ENCODE peak calls at places on chromosomes 16 and 17, in four cellular contexts. One of them, this sample, is unnamed.

GRCh38 chr17:48615212-48615962 is at the start of gene HOXB8:
- DNase-seq in A549: no peak
- DNase-seq in K562: no peak
- DNase-seq in HepG2: no peak
- DNase-seq in this sample: no peak

GRCh38 chr17:40598021-40598927 is 33.0 kb upstream of the CCR7 start:
- DNase-seq in A549: no peak
- DNase-seq in K562: no peak
- DNase-seq in HepG2: no peak
- DNase-seq in this sample: no peak

GRCh38 chr16:4505356-4506153 is 29.4 kb downstream of the HMOX2 start:
- DNase-seq in A549: no peak
- DNase-seq in K562: no peak
- DNase-seq in HepG2: no peak
- DNase-seq in this sample: no peak

GRCh38 chr17:40315678-40316570 is 6.9 kb downstream of the RARA start:
- DNase-seq in A549: no peak
- DNase-seq in K562: peak; percentile 75
- DNase-seq in HepG2: no peak
- DNase-seq in this sample: peak; percentile 12

GRCh38 chr16:11401161-11402050 is 56.1 kb downstream of the RMI2 start:
- DNase-seq in A549: no peak
- DNase-seq in K562: no peak
- DNase-seq in HepG2: no peak
- DNase-seq in this sample: no peak

GRCh38 chr16:80300456-80300855 is 240.3 kb upstream of the DYNLRB2 start:
- DNase-seq in A549: no peak
- DNase-seq in K562: no peak
- DNase-seq in HepG2: no peak
- DNase-seq in this sample: no peak

GRCh38 chr17:41689497-41690299 is 1.0 kb downstream of the EIF1 start:
- DNase-seq in A549: peak; percentile 79
- DNase-seq in K562: peak; percentile 77
- DNase-seq in HepG2: peak; percentile 69
- DNase-seq in this sample: peak; percentile 30

GRCh38 chr16:11674818-11675560 is 6.7 kb downstream of the SNN start:
- DNase-seq in A549: no peak
- DNase-seq in K562: no peak
- DNase-seq in HepG2: no peak
- DNase-seq in this sample: no peak

GRCh38 chr17:46159686-46160085 is 33.5 kb downstream of the KANSL1 start:
- DNase-seq in A549: no peak
- DNase-seq in K562: peak; percentile 43
- DNase-seq in HepG2: no peak
- DNase-seq in this sample: no peak

DNA sequence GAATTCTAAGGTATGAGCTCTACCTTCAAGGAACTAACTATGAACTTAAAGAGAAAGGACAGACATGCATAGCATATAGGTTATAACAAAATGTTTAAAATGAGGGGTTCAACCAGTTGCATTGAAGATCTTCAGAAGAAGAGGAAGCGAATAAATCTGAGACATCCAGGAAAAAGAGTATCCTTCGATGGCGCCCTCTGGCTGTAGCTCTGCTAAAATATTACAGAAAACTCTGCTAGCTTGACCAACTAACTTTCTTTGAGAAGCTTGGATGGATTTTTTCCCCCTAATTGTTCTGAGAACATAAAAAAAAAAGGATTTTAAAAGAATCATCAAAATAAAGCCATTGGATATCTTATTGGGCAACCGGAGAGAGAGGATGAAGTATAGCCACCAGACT is 659.9 kb upstream of the SOX9 start:
- DNase-seq in A549: peak; percentile 12
- DNase-seq in K562: no peak
- DNase-seq in HepG2: no peak
- DNase-seq in this sample: peak; percentile 24
- TF ChIP-seq HMGXB4 in A549: no peak
- TF ChIP-seq HMGXB4 in K562: no peak
- TF ChIP-seq HMGXB4 in HepG2: no peak
- TF ChIP-seq HMGXB4 in this sample: no peak

GRCh38 chr16:55941552-55941951 is 66.4 kb upstream of the CES5A start:
- DNase-seq in A549: no peak
- DNase-seq in K562: no peak
- DNase-seq in HepG2: no peak
- DNase-seq in this sample: no peak
- TF ChIP-seq HMGXB4 in A549: no peak
- TF ChIP-seq HMGXB4 in K562: no peak
- TF ChIP-seq HMGXB4 in HepG2: no peak
- TF ChIP-seq HMGXB4 in this sample: no peak

DNA sequence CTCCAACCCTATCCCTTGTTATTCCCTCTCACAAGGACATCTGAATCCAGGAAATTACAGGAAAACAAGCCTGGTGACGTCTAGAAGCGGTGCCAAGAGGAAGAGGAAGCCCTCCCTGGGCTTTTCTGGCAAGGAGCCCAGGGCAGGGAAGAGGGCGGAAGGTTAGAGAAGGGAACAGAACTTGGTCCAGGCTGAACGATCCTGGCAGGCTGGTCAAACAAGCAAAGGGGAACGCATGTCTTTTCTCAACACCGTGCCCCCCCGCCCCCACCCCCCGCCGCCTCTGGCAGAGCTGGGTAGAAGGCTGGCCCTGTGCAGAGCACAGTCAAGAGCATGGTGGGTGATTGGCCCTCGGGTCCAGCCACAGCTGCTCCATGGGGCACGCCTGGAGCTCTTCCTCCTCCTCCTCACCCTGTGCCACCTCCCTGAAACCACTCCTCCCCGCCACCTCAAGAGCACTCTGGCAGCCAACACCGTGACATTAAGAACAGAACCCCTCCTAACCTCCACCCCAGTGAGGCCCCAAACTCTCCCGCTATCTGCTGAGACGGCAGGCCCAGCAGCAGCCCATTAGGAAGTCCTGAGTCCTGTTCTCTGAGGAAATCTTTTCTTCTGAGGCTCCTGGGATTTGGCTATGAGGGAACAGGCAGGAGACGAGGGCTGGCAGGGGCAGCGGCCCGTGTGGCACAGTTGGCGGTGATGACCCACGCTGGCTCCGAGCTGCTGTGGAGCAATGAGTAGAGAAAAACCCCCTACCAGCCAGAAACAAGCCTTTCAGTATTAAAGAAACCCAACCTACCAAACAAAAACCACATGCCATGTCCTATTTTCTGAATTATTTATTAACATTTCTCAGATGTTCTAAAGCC is 7.3 kb downstream of the C16orf86 start:
- DNase-seq in A549: no peak
- DNase-seq in K562: no peak
- DNase-seq in HepG2: no peak
- DNase-seq in this sample: no peak
- TF ChIP-seq HMGXB4 in A549: no peak
- TF ChIP-seq HMGXB4 in K562: no peak
- TF ChIP-seq HMGXB4 in HepG2: no peak
- TF ChIP-seq HMGXB4 in this sample: no peak

DNA sequence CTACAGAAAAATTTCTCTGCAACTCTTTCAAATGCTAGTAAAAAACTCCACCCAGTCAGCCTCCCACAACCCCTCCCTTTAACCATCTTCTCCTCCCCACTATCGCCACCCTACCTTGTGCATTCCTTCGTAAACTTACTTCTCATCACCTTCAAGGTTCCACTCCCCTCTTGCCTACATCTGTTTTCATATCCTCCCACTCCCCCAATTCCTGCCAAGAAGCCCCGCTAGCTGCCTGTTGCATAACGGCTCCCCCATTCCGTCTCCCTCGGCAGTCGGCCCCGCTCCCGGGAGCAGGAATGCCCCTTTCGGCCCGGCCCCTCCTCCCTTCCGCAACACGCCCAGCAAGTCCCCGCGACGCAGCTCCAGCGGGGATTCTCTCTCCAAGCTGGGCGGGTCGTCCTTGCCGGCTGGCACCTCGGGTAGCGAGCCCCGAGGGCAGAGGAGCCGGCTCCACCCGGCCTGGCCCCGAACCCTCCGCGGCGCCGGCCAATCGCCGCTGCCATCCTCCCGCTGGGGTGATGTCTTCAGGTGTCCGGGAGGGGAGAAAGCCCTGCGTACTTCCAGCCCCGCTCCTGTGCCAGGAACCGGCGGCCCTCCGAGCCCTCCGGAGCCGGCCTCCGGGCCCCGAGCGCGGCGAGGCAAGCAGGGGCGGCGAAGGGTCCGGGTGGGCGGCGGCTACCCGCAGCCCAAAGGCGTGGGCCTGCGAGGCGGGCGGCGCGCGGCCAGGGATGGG is 1.5 kb downstream of the PHLPP2 start:
- DNase-seq in A549: peak; percentile 88
- DNase-seq in K562: peak; percentile 59
- DNase-seq in HepG2: peak; percentile 68
- DNase-seq in this sample: peak; percentile 86
- TF ChIP-seq HMGXB4 in A549: no peak
- TF ChIP-seq HMGXB4 in K562: no peak
- TF ChIP-seq HMGXB4 in HepG2: peak; percentile 88
- TF ChIP-seq HMGXB4 in this sample: no peak

DNA sequence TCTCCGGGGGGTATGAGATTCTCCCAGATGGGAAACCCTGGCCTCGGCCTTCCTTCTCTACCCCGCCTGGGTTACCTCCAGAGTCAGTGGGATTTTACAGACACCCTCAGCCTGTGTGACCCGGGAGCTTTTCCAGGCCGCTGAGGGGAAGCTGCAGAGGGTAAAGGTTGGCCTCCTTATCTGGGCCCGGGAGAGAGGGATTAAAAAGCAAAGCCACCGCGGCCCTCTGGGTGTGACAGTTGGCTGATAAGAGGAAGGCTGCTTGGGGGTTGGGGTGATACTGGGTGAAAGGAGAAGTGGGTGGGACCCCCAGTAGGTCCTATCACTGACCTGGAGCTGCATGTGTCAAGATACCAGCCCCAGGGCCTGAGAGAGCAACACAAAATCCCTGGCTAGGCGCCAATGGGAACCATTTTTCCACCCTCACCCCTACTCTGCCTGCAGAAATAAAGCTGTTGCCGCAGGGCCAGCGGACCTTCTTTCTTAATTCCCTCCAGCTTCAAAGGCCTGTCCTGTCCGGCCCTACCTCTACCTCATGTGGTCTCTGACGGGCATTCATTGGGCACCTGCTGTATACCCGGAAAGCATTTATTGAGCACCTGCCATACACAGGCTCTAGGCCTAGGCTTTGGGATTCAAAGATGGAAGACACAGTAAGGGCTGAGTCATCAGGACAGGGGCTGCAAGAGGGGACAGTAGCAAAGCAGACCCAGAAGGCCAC is 77.6 kb upstream of the GSE1 start:
- DNase-seq in A549: no peak
- DNase-seq in K562: peak; percentile 100
- DNase-seq in HepG2: peak; percentile 98
- DNase-seq in this sample: no peak
- TF ChIP-seq HMGXB4 in A549: no peak
- TF ChIP-seq HMGXB4 in K562: no peak
- TF ChIP-seq HMGXB4 in HepG2: peak; percentile 56
- TF ChIP-seq HMGXB4 in this sample: no peak

GRCh38 chr16:35823342-35823741 is 2363.9 kb downstream of the TP53TG3F start:
- DNase-seq in A549: no peak
- DNase-seq in K562: no peak
- DNase-seq in HepG2: no peak
- DNase-seq in this sample: no peak
- TF ChIP-seq HMGXB4 in A549: no peak
- TF ChIP-seq HMGXB4 in K562: no peak
- TF ChIP-seq HMGXB4 in HepG2: no peak
- TF ChIP-seq HMGXB4 in this sample: no peak

GRCh38 chr17:74149597-74150427 is 53.7 kb upstream of the RPL38 start:
- DNase-seq in A549: no peak
- DNase-seq in K562: no peak
- DNase-seq in HepG2: no peak
- DNase-seq in this sample: no peak
- TF ChIP-seq HMGXB4 in A549: no peak
- TF ChIP-seq HMGXB4 in K562: no peak
- TF ChIP-seq HMGXB4 in HepG2: no peak
- TF ChIP-seq HMGXB4 in this sample: no peak

DNA sequence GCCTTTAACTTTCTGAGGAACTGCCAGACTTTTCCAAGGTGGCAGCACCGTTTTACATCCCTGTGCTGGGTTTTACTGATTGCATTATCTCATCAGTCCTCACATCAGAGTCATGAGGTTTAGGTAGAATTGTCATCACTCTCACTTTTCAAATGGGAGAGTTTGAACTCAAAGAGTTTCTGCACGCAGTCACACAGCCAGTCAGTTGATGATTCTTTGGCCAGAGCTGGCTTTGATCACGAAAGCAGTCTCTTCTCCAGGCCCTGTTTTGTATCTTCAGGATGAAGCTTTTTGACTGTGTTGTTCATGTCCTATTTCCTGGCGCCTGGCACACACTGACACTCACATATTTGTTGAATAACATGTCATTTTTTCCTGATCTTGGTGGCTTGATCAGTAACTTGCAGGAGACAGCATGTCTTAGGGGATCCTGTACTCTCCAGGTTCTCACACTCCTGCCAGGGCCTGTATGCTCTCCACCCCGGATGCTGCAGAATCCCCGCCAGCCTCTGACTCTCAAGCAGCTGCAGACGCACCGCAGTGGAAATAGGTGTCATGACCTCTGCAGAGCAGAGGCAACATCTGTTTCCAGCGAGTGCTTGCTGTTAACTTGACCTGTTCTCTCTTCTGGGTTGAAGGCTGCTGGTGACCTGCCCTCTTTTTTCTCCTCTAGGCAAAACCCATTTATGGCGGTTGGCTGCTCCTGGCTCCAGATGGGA is 32.9 kb downstream of the MPRIP start:
- DNase-seq in A549: no peak
- DNase-seq in K562: peak; percentile 52
- DNase-seq in HepG2: no peak
- DNase-seq in this sample: no peak
- TF ChIP-seq HMGXB4 in A549: no peak
- TF ChIP-seq HMGXB4 in K562: no peak
- TF ChIP-seq HMGXB4 in HepG2: no peak
- TF ChIP-seq HMGXB4 in this sample: no peak

DNA sequence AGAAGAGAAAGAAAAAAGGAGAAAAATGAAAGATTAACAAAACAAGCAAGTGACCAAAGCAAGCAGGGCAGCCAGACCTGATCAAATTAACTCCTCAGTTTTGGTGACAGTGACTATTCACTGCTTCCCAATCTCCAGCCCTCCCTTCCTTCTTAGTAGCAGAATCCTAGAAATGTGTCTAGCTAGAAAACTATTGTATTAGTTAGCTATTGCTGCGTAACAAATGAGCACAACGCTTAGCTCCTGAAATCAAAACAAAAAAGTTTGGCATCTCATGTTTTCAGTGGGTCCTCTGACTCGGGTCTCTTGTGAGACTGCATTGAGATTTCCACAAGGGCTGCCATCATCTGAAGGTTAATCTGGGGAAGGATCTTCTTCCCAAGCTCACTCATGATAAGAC is 213.9 kb downstream of the PARN start:
- DNase-seq in A549: no peak
- DNase-seq in K562: no peak
- DNase-seq in HepG2: no peak
- DNase-seq in this sample: no peak
- TF ChIP-seq HMGXB4 in A549: no peak
- TF ChIP-seq HMGXB4 in K562: no peak
- TF ChIP-seq HMGXB4 in HepG2: no peak
- TF ChIP-seq HMGXB4 in this sample: no peak